ENCODE peak calls at places on chromosomes 7 and 10, in seven cellular contexts. One of them, this sample, is unnamed.

GRCh38 chr7:111012799-111013675 is 77.9 kb upstream of the LRRN3 start:
- DNase-seq in fibroblast of the aortic adventitia: no peak
- DNase-seq in LoVo: no peak
- DNase-seq in mesenteric fat pad: no peak
- DNase-seq in iris pigment epithelial cell: no peak
- DNase-seq in stimulated activated CD8-positive, alpha-beta memory T cell treated with anti-CD3 and anti-CD28 coated beads, Interleukin-15, amount 100 ng/mL, for 1 hour: no peak
- DNase-seq in stimulated activated naive CD4-positive, alpha-beta T cell treated with Interleukin-2 at 50 U/mL for 16 hours: peak
- DNase-seq in this sample: no peak

GRCh38 chr7:120163449-120163848 is 109.5 kb upstream of the KCND2 start:
- DNase-seq in fibroblast of the aortic adventitia: no peak
- DNase-seq in stimulated activated CD8-positive, alpha-beta memory T cell treated with anti-CD3 and anti-CD28 coated beads, Interleukin-15, amount 100 ng/mL, for 1 hour: no peak
- DNase-seq in iris pigment epithelial cell: no peak
- DNase-seq in mesenteric fat pad: no peak
- DNase-seq in stimulated activated naive CD4-positive, alpha-beta T cell treated with Interleukin-2 at 50 U/mL for 16 hours: no peak
- DNase-seq in LoVo: no peak
- DNase-seq in this sample: no peak

GRCh38 chr10:27899058-27899457 is 99.8 kb downstream of the ODAD2 start:
- DNase-seq in iris pigment epithelial cell: no peak
- DNase-seq in mesenteric fat pad: no peak
- DNase-seq in LoVo: no peak
- DNase-seq in stimulated activated CD8-positive, alpha-beta memory T cell treated with anti-CD3 and anti-CD28 coated beads, Interleukin-15, amount 100 ng/mL, for 1 hour: no peak
- DNase-seq in stimulated activated naive CD4-positive, alpha-beta T cell treated with Interleukin-2 at 50 U/mL for 16 hours: no peak
- DNase-seq in fibroblast of the aortic adventitia: no peak
- DNase-seq in this sample: no peak

GRCh38 chr10:71086439-71087080 is 125.8 kb upstream of the UNC5B start:
- DNase-seq in LoVo: no peak
- DNase-seq in stimulated activated naive CD4-positive, alpha-beta T cell treated with Interleukin-2 at 50 U/mL for 16 hours: no peak
- DNase-seq in iris pigment epithelial cell: no peak
- DNase-seq in fibroblast of the aortic adventitia: no peak
- DNase-seq in mesenteric fat pad: no peak
- DNase-seq in stimulated activated CD8-positive, alpha-beta memory T cell treated with anti-CD3 and anti-CD28 coated beads, Interleukin-15, amount 100 ng/mL, for 1 hour: no peak
- DNase-seq in this sample: no peak

GRCh38 chr7:34904987-34905386 is 132.3 kb downstream of the DPY19L1 start:
- DNase-seq in iris pigment epithelial cell: no peak
- DNase-seq in stimulated activated CD8-positive, alpha-beta memory T cell treated with anti-CD3 and anti-CD28 coated beads, Interleukin-15, amount 100 ng/mL, for 1 hour: no peak
- DNase-seq in LoVo: no peak
- DNase-seq in stimulated activated naive CD4-positive, alpha-beta T cell treated with Interleukin-2 at 50 U/mL for 16 hours: no peak
- DNase-seq in mesenteric fat pad: no peak
- DNase-seq in fibroblast of the aortic adventitia: no peak
- DNase-seq in this sample: no peak

GRCh38 chr10:28679941-28680752 is 2.8 kb downstream of the BAMBI start:
- DNase-seq in mesenteric fat pad: no peak
- DNase-seq in iris pigment epithelial cell: peak
- DNase-seq in fibroblast of the aortic adventitia: peak
- DNase-seq in stimulated activated naive CD4-positive, alpha-beta T cell treated with Interleukin-2 at 50 U/mL for 16 hours: no peak
- DNase-seq in stimulated activated CD8-positive, alpha-beta memory T cell treated with anti-CD3 and anti-CD28 coated beads, Interleukin-15, amount 100 ng/mL, for 1 hour: no peak
- DNase-seq in LoVo: no peak
- DNase-seq in this sample: peak

GRCh38 chr10:28587270-28587969 is 54.5 kb downstream of the WAC start:
- DNase-seq in stimulated activated CD8-positive, alpha-beta memory T cell treated with anti-CD3 and anti-CD28 coated beads, Interleukin-15, amount 100 ng/mL, for 1 hour: no peak
- DNase-seq in fibroblast of the aortic adventitia: peak
- DNase-seq in mesenteric fat pad: no peak
- DNase-seq in stimulated activated naive CD4-positive, alpha-beta T cell treated with Interleukin-2 at 50 U/mL for 16 hours: no peak
- DNase-seq in iris pigment epithelial cell: peak
- DNase-seq in LoVo: no peak
- DNase-seq in this sample: peak

GRCh38 chr7:110010379-110010778 is 1080.5 kb upstream of the LRRN3 start:
- DNase-seq in LoVo: no peak
- DNase-seq in mesenteric fat pad: no peak
- DNase-seq in iris pigment epithelial cell: no peak
- DNase-seq in stimulated activated CD8-positive, alpha-beta memory T cell treated with anti-CD3 and anti-CD28 coated beads, Interleukin-15, amount 100 ng/mL, for 1 hour: no peak
- DNase-seq in stimulated activated naive CD4-positive, alpha-beta T cell treated with Interleukin-2 at 50 U/mL for 16 hours: no peak
- DNase-seq in fibroblast of the aortic adventitia: no peak
- DNase-seq in this sample: no peak

GRCh38 chr10:110471566-110472139 is 26.1 kb upstream of the DUSP5 start:
- DNase-seq in stimulated activated naive CD4-positive, alpha-beta T cell treated with Interleukin-2 at 50 U/mL for 16 hours: no peak
- DNase-seq in stimulated activated CD8-positive, alpha-beta memory T cell treated with anti-CD3 and anti-CD28 coated beads, Interleukin-15, amount 100 ng/mL, for 1 hour: no peak
- DNase-seq in fibroblast of the aortic adventitia: peak
- DNase-seq in LoVo: no peak
- DNase-seq in iris pigment epithelial cell: peak
- DNase-seq in mesenteric fat pad: peak
- DNase-seq in this sample: peak

GRCh38 chr7:10981317-10981716 is 7.6 kb downstream of the PHF14 start:
- DNase-seq in stimulated activated naive CD4-positive, alpha-beta T cell treated with Interleukin-2 at 50 U/mL for 16 hours: no peak
- DNase-seq in iris pigment epithelial cell: no peak
- DNase-seq in stimulated activated CD8-positive, alpha-beta memory T cell treated with anti-CD3 and anti-CD28 coated beads, Interleukin-15, amount 100 ng/mL, for 1 hour: no peak
- DNase-seq in fibroblast of the aortic adventitia: no peak
- DNase-seq in mesenteric fat pad: no peak
- DNase-seq in LoVo: no peak
- DNase-seq in this sample: no peak

GRCh38 chr10:103680869-103681236 is 174.5 kb downstream of the SH3PXD2A start:
- DNase-seq in LoVo: no peak
- DNase-seq in stimulated activated naive CD4-positive, alpha-beta T cell treated with Interleukin-2 at 50 U/mL for 16 hours: no peak
- DNase-seq in stimulated activated CD8-positive, alpha-beta memory T cell treated with anti-CD3 and anti-CD28 coated beads, Interleukin-15, amount 100 ng/mL, for 1 hour: no peak
- DNase-seq in mesenteric fat pad: no peak
- DNase-seq in iris pigment epithelial cell: no peak
- DNase-seq in fibroblast of the aortic adventitia: no peak
- DNase-seq in this sample: no peak

GRCh38 chr7:156089222-156089621 is 277.0 kb upstream of the SHH start:
- DNase-seq in mesenteric fat pad: no peak
- DNase-seq in stimulated activated naive CD4-positive, alpha-beta T cell treated with Interleukin-2 at 50 U/mL for 16 hours: no peak
- DNase-seq in fibroblast of the aortic adventitia: no peak
- DNase-seq in LoVo: no peak
- DNase-seq in iris pigment epithelial cell: no peak
- DNase-seq in stimulated activated CD8-positive, alpha-beta memory T cell treated with anti-CD3 and anti-CD28 coated beads, Interleukin-15, amount 100 ng/mL, for 1 hour: no peak
- DNase-seq in this sample: no peak

GRCh38 chr7:132882714-132883428 is 199.0 kb downstream of the CHCHD3 start:
- DNase-seq in mesenteric fat pad: no peak
- DNase-seq in stimulated activated naive CD4-positive, alpha-beta T cell treated with Interleukin-2 at 50 U/mL for 16 hours: peak
- DNase-seq in stimulated activated CD8-positive, alpha-beta memory T cell treated with anti-CD3 and anti-CD28 coated beads, Interleukin-15, amount 100 ng/mL, for 1 hour: peak
- DNase-seq in iris pigment epithelial cell: no peak
- DNase-seq in LoVo: no peak
- DNase-seq in fibroblast of the aortic adventitia: no peak
- DNase-seq in this sample: no peak

GRCh38 chr7:150432915-150433892 is 17.2 kb upstream of the GIMAP8 start:
- DNase-seq in iris pigment epithelial cell: no peak
- DNase-seq in LoVo: no peak
- DNase-seq in mesenteric fat pad: peak
- DNase-seq in stimulated activated naive CD4-positive, alpha-beta T cell treated with Interleukin-2 at 50 U/mL for 16 hours: no peak
- DNase-seq in stimulated activated CD8-positive, alpha-beta memory T cell treated with anti-CD3 and anti-CD28 coated beads, Interleukin-15, amount 100 ng/mL, for 1 hour: no peak
- DNase-seq in fibroblast of the aortic adventitia: no peak
- DNase-seq in this sample: no peak

GRCh38 chr7:157233677-157234076 is 95.0 kb downstream of the UBE3C start:
- DNase-seq in LoVo: no peak
- DNase-seq in mesenteric fat pad: no peak
- DNase-seq in iris pigment epithelial cell: peak
- DNase-seq in stimulated activated naive CD4-positive, alpha-beta T cell treated with Interleukin-2 at 50 U/mL for 16 hours: no peak
- DNase-seq in fibroblast of the aortic adventitia: peak
- DNase-seq in stimulated activated CD8-positive, alpha-beta memory T cell treated with anti-CD3 and anti-CD28 coated beads, Interleukin-15, amount 100 ng/mL, for 1 hour: no peak
- DNase-seq in this sample: peak

GRCh38 chr7:114875171-114875570 is 46.7 kb upstream of the MDFIC start:
- DNase-seq in stimulated activated CD8-positive, alpha-beta memory T cell treated with anti-CD3 and anti-CD28 coated beads, Interleukin-15, amount 100 ng/mL, for 1 hour: no peak
- DNase-seq in iris pigment epithelial cell: peak
- DNase-seq in mesenteric fat pad: no peak
- DNase-seq in LoVo: no peak
- DNase-seq in stimulated activated naive CD4-positive, alpha-beta T cell treated with Interleukin-2 at 50 U/mL for 16 hours: no peak
- DNase-seq in fibroblast of the aortic adventitia: no peak
- DNase-seq in this sample: peak

GRCh38 chr7:17302575-17303142 is 4.2 kb downstream of the AHR start:
- DNase-seq in LoVo: no peak
- DNase-seq in iris pigment epithelial cell: no peak
- DNase-seq in fibroblast of the aortic adventitia: peak
- DNase-seq in stimulated activated naive CD4-positive, alpha-beta T cell treated with Interleukin-2 at 50 U/mL for 16 hours: no peak
- DNase-seq in mesenteric fat pad: no peak
- DNase-seq in stimulated activated CD8-positive, alpha-beta memory T cell treated with anti-CD3 and anti-CD28 coated beads, Interleukin-15, amount 100 ng/mL, for 1 hour: no peak
- DNase-seq in this sample: peak

GRCh38 chr7:42720871-42721835 is 190.7 kb downstream of the C7orf25 start:
- DNase-seq in stimulated activated CD8-positive, alpha-beta memory T cell treated with anti-CD3 and anti-CD28 coated beads, Interleukin-15, amount 100 ng/mL, for 1 hour: no peak
- DNase-seq in mesenteric fat pad: no peak
- DNase-seq in fibroblast of the aortic adventitia: peak
- DNase-seq in LoVo: no peak
- DNase-seq in stimulated activated naive CD4-positive, alpha-beta T cell treated with Interleukin-2 at 50 U/mL for 16 hours: no peak
- DNase-seq in iris pigment epithelial cell: no peak
- DNase-seq in this sample: peak

GRCh38 chr10:96646774-96647173 is 60.0 kb upstream of the TM9SF3 start:
- DNase-seq in LoVo: peak
- DNase-seq in stimulated activated CD8-positive, alpha-beta memory T cell treated with anti-CD3 and anti-CD28 coated beads, Interleukin-15, amount 100 ng/mL, for 1 hour: no peak
- DNase-seq in fibroblast of the aortic adventitia: no peak
- DNase-seq in iris pigment epithelial cell: no peak
- DNase-seq in mesenteric fat pad: no peak
- DNase-seq in stimulated activated naive CD4-positive, alpha-beta T cell treated with Interleukin-2 at 50 U/mL for 16 hours: no peak
- DNase-seq in this sample: no peak

GRCh38 chr7:131431289-131431688 is 103.6 kb downstream of the MKLN1 start:
- DNase-seq in iris pigment epithelial cell: peak
- DNase-seq in LoVo: no peak
- DNase-seq in stimulated activated naive CD4-positive, alpha-beta T cell treated with Interleukin-2 at 50 U/mL for 16 hours: no peak
- DNase-seq in fibroblast of the aortic adventitia: peak
- DNase-seq in stimulated activated CD8-positive, alpha-beta memory T cell treated with anti-CD3 and anti-CD28 coated beads, Interleukin-15, amount 100 ng/mL, for 1 hour: no peak
- DNase-seq in mesenteric fat pad: no peak
- DNase-seq in this sample: no peak

GRCh38 chr10:4241724-4242345 is 456.8 kb upstream of the KLF6 start:
- DNase-seq in stimulated activated CD8-positive, alpha-beta memory T cell treated with anti-CD3 and anti-CD28 coated beads, Interleukin-15, amount 100 ng/mL, for 1 hour: no peak
- DNase-seq in fibroblast of the aortic adventitia: peak
- DNase-seq in LoVo: no peak
- DNase-seq in iris pigment epithelial cell: peak
- DNase-seq in stimulated activated naive CD4-positive, alpha-beta T cell treated with Interleukin-2 at 50 U/mL for 16 hours: no peak
- DNase-seq in mesenteric fat pad: no peak
- DNase-seq in this sample: peak

GRCh38 chr10:30000802-30001571 is 58.4 kb downstream of the JCAD start:
- DNase-seq in fibroblast of the aortic adventitia: peak
- DNase-seq in LoVo: peak
- DNase-seq in stimulated activated naive CD4-positive, alpha-beta T cell treated with Interleukin-2 at 50 U/mL for 16 hours: no peak
- DNase-seq in stimulated activated CD8-positive, alpha-beta memory T cell treated with anti-CD3 and anti-CD28 coated beads, Interleukin-15, amount 100 ng/mL, for 1 hour: no peak
- DNase-seq in mesenteric fat pad: no peak
- DNase-seq in iris pigment epithelial cell: peak
- DNase-seq in this sample: peak

GRCh38 chr10:107540981-107541380 is 376.5 kb upstream of the SORCS1 start:
- DNase-seq in fibroblast of the aortic adventitia: no peak
- DNase-seq in LoVo: no peak
- DNase-seq in iris pigment epithelial cell: no peak
- DNase-seq in stimulated activated CD8-positive, alpha-beta memory T cell treated with anti-CD3 and anti-CD28 coated beads, Interleukin-15, amount 100 ng/mL, for 1 hour: no peak
- DNase-seq in mesenteric fat pad: no peak
- DNase-seq in stimulated activated naive CD4-positive, alpha-beta T cell treated with Interleukin-2 at 50 U/mL for 16 hours: no peak
- DNase-seq in this sample: no peak

GRCh38 chr10:8045728-8046494 is 8.6 kb upstream of the GATA3 start:
- DNase-seq in stimulated activated naive CD4-positive, alpha-beta T cell treated with Interleukin-2 at 50 U/mL for 16 hours: no peak
- DNase-seq in mesenteric fat pad: peak
- DNase-seq in iris pigment epithelial cell: no peak
- DNase-seq in fibroblast of the aortic adventitia: no peak
- DNase-seq in stimulated activated CD8-positive, alpha-beta memory T cell treated with anti-CD3 and anti-CD28 coated beads, Interleukin-15, amount 100 ng/mL, for 1 hour: no peak
- DNase-seq in LoVo: no peak
- DNase-seq in this sample: no peak

This sample was measured in fibroblast of villous mesenchyme.